ENCODE peak calls at places on chromosomes 5 and 9, in five cellular contexts. O, Z, A, D and X are unnamed samples.

GRCh38 chr9:136140966-136141365 is 22.3 kb upstream of the TMEM250 start:
- DNase-seq in O (no peak), Z (no peak), A (no peak), D (peak; percentile 70), X (no peak)

GRCh38 chr5:74865293-74865798 is 841 bp downstream of the FAM169A start:
- DNase-seq in O (no peak), Z (no peak), A (no peak), D (no peak), X (no peak)

GRCh38 chr5:80957031-80957761 is 3.0 kb upstream of the RASGRF2 start:
- DNase-seq in O (no peak), Z (no peak), A (no peak), D (no peak), X (no peak)

GRCh38 chr9:13351768-13352386 is 72.4 kb upstream of the MPDZ start:
- DNase-seq in O (no peak), Z (no peak), A (no peak), D (peak; percentile 84), X (no peak)

GRCh38 chr5:7348168-7348802 is 47.7 kb upstream of the ADCY2 start:
- DNase-seq in O (no peak), Z (no peak), A (no peak), D (no peak), X (no peak)

GRCh38 chr5:683619-684481 is 9.3 kb downstream of the TPPP start:
- DNase-seq in O (no peak), Z (no peak), A (no peak), D (no peak), X (peak; percentile 62)

GRCh38 chr5:172766287-172767104 is 4.5 kb downstream of the DUSP1 start:
- DNase-seq in O (no peak), Z (no peak), A (no peak), D (peak; percentile 86), X (no peak)

GRCh38 chr9:26955222-26955903 is 849 bp upstream of the IFT74 start:
- DNase-seq in O (no peak), Z (no peak), A (no peak), D (peak; percentile 35), X (no peak)

GRCh38 chr5:151742870-151743294 is 15.5 kb downstream of the ATOX1 start:
- DNase-seq in O (no peak), Z (no peak), A (no peak), D (peak; percentile 76), X (no peak)

GRCh38 chr5:155952486-155953105 is 374.4 kb upstream of the SGCD start:
- DNase-seq in O (no peak), Z (no peak), A (no peak), D (no peak), X (no peak)

GRCh38 chr5:148653840-148654781 is at the start of gene HTR4:
- DNase-seq in O (no peak), Z (no peak), A (no peak), D (no peak), X (no peak)

GRCh38 chr9:33633621-33634020 is 109.6 kb downstream of the ANKRD18B start:
- DNase-seq in O (no peak), Z (no peak), A (no peak), D (no peak), X (no peak)

GRCh38 chr5:58019614-58020013 is 440.3 kb downstream of the PLK2 start:
- DNase-seq in O (no peak), Z (no peak), A (no peak), D (peak; percentile 83), X (no peak)

GRCh38 chr5:149860801-149861322 is 83.7 kb downstream of the PDE6A start:
- DNase-seq in O (no peak), Z (no peak), A (no peak), D (peak; percentile 40), X (no peak)

GRCh38 chr5:37668524-37669047 is 171.3 kb downstream of the GDNF start:
- DNase-seq in O (no peak), Z (no peak), A (no peak), D (peak; percentile 93), X (no peak)